ENCODE peak calls at places on chromosomes 13 and 19, in six cellular contexts. S is RPMI8226; Q is CD8-positive, alpha-beta memory T cell; V is T-cell; C is fibroblast of the conjunctiva; J is neural crest cell. Z is an unnamed sample.

GRCh38 chr13:31957772-31958171 is 73.8 kb upstream of the FRY start:
- DNase-seq in J (no peak), Q (no peak), S (no peak), V (no peak), C (no peak), Z (no peak)

GRCh38 chr19:34241513-34242337 is 12.6 kb upstream of the GARRE1 start:
- DNase-seq in V (peak; percentile 7), J (peak; percentile 20), C (no peak), S (peak; percentile 43), Q (no peak), Z (no peak)

GRCh38 chr13:88979465-88980180 is 1308.5 kb downstream of the SLITRK5 start:
- DNase-seq in C (no peak), V (no peak), S (no peak), Q (no peak), J (no peak), Z (no peak)

GRCh38 chr13:112576191-112576590 is 11.8 kb downstream of the TUBGCP3 start:
- DNase-seq in J (no peak), Q (no peak), S (no peak), V (no peak), C (no peak), Z (no peak)

GRCh38 chr13:50131998-50132936 is 117.0 kb downstream of the KCNRG start:
- DNase-seq in V (no peak), C (no peak), S (no peak), Q (no peak), J (no peak), Z (no peak)

GRCh38 chr13:79407349-79407979 is 1.4 kb upstream of the RBM26 start:
- DNase-seq in S (no peak), J (no peak), V (no peak), Q (no peak), C (no peak), Z (no peak)

GRCh38 chr13:107079423-107080099 is 511.6 kb upstream of the ARGLU1 start:
- DNase-seq in C (no peak), J (no peak), V (no peak), S (peak; percentile 15), Q (no peak), Z (no peak)

GRCh38 chr13:24208314-24208713 is 47.8 kb downstream of the SPATA13 start:
- DNase-seq in V (no peak), Q (no peak), J (no peak), S (no peak), C (peak; percentile 67), Z (no peak)

GRCh38 chr13:31476753-31477152 is 262.6 kb upstream of the RXFP2 start:
- DNase-seq in Q (no peak), C (no peak), J (no peak), S (no peak), V (no peak), Z (no peak)

GRCh38 chr13:51832471-51833152 is 12.4 kb downstream of the TMEM272 start:
- DNase-seq in J (no peak), Q (peak; percentile 60), V (peak; percentile 57), C (no peak), S (peak; percentile 30), Z (no peak)

GRCh38 chr19:5623397-5624153 is 692 bp downstream of the SAFB start:
- DNase-seq in S (peak; percentile 14), Q (no peak), V (no peak), C (no peak), J (peak; percentile 2), Z (peak; percentile 25)

GRCh38 chr13:51887441-51887840 is 25.7 kb downstream of the CCDC70 start:
- DNase-seq in V (no peak), Q (no peak), J (no peak), S (no peak), C (no peak), Z (no peak)

GRCh38 chr19:46784262-46785053 is 3.9 kb downstream of the SLC1A5 start:
- DNase-seq in C (peak; percentile 94), Q (peak; percentile 24), J (peak; percentile 51), S (peak; percentile 83), V (no peak), Z (no peak)

GRCh38 chr19:7337380-7338194 is 11.2 kb upstream of the ARHGEF18 start:
- DNase-seq in C (no peak), J (no peak), V (no peak), S (peak; percentile 93), Q (peak; percentile 33), Z (no peak)

GRCh38 chr13:102825921-102826706 is 19.7 kb upstream of the ERCC5 start:
- DNase-seq in V (no peak), S (no peak), C (peak; percentile 79), Q (no peak), J (no peak), Z (no peak)

GRCh38 chr19:58575183-58576041 is 2.3 kb upstream of the MZF1 start:
- DNase-seq in S (peak; percentile 94), C (peak; percentile 84), V (peak; percentile 47), Q (peak; percentile 74), J (peak; percentile 78), Z (peak; percentile 71)

GRCh38 chr13:39510296-39510695 is 92.7 kb downstream of the LHFPL6 start:
- DNase-seq in J (no peak), S (peak; percentile 47), V (no peak), Q (no peak), C (no peak), Z (no peak)

GRCh38 chr13:41746259-41746658 is 214.7 kb downstream of the VWA8 start:
- DNase-seq in J (no peak), C (peak; percentile 6), Q (no peak), V (no peak), S (no peak), Z (no peak)

GRCh38 chr13:24923305-24923640 is 159.3 kb downstream of the RNF17 start:
- DNase-seq in V (no peak), C (peak; percentile 57), Q (no peak), J (no peak), S (peak; percentile 85), Z (no peak)

GRCh38 chr13:47457631-47458030 is 543.4 kb downstream of the SUCLA2 start:
- DNase-seq in S (no peak), Q (no peak), J (no peak), V (no peak), C (no peak), Z (no peak)

GRCh38 chr13:44573790-44574465 is 2.2 kb downstream of the TSC22D1 start:
- DNase-seq in J (no peak), V (no peak), C (peak; percentile 52), S (peak; percentile 40), Q (no peak), Z (no peak)

GRCh38 chr19:51016798-51017683 is 2.5 kb downstream of the KLK10 start:
- DNase-seq in C (no peak), J (peak; percentile 53), Q (peak; percentile 14), V (no peak), S (peak; percentile 40), Z (no peak)

GRCh38 chr13:93249259-93249917 is 22.8 kb downstream of the GPC6 start:
- DNase-seq in V (no peak), J (no peak), S (no peak), C (peak; percentile 58), Q (no peak), Z (no peak)

GRCh38 chr19:34664168-34664567 is 12.8 kb downstream of the SCGB2B2 start:
- DNase-seq in C (no peak), S (no peak), J (no peak), Q (no peak), V (no peak), Z (no peak)